ENCODE peak calls at places on chromosomes 5 and 9, in six cellular contexts. C, F, Z, E, N and O are unnamed samples.

GRCh38 chr9:29966247-29966646 is 2393.0 kb upstream of the C9orf72 start:
- DNase-seq in C (no peak), F (no peak), Z (no peak), E (peak), N (no peak), O (no peak)

GRCh38 chr5:5421149-5421960 is 1.1 kb upstream of the ICE1 start:
- DNase-seq in C (no peak), F (no peak), Z (peak), E (peak), N (no peak), O (no peak)

GRCh38 chr9:81759680-81760215 is 70.4 kb upstream of the TLE1 start:
- DNase-seq in C (no peak), F (no peak), Z (no peak), E (peak), N (no peak), O (peak)

GRCh38 chr5:82538339-82539034 is 260.3 kb upstream of the RPS23 start:
- DNase-seq in C (no peak), F (no peak), Z (no peak), E (no peak), N (no peak), O (no peak)

GRCh38 chr5:145856285-145856818 is 16.5 kb downstream of the GRXCR2 start:
- DNase-seq in C (peak), F (no peak), Z (no peak), E (peak), N (no peak), O (peak)

GRCh38 chr9:109907400-109907799 is 127.4 kb downstream of the PALM2AKAP2 start:
- DNase-seq in C (no peak), F (no peak), Z (peak), E (no peak), N (no peak), O (peak)

GRCh38 chr5:103394676-103395075 is 136.1 kb downstream of the MACIR start:
- DNase-seq in C (no peak), F (no peak), Z (no peak), E (no peak), N (no peak), O (no peak)

GRCh38 chr5:172498431-172499129 is 44.3 kb upstream of the SH3PXD2B start:
- DNase-seq in C (peak), F (no peak), Z (peak), E (no peak), N (no peak), O (no peak)

GRCh38 chr5:40679998-40680681 is 425 bp downstream of the PTGER4 start:
- DNase-seq in C (no peak), F (no peak), Z (peak), E (peak), N (peak), O (no peak)

GRCh38 chr5:1103093-1103492 is 8.8 kb downstream of the SLC12A7 start:
- DNase-seq in C (no peak), F (no peak), Z (no peak), E (no peak), N (no peak), O (no peak)

GRCh38 chr5:5316333-5316732 is 106.1 kb upstream of the ICE1 start:
- DNase-seq in C (no peak), F (no peak), Z (no peak), E (peak), N (no peak), O (no peak)

GRCh38 chr5:82165740-82166530 is 112.2 kb downstream of the RPS23 start:
- DNase-seq in C (peak), F (peak), Z (no peak), E (peak), N (peak), O (peak)

GRCh38 chr5:34660444-34660843 is 4.3 kb downstream of the RAI14 start:
- DNase-seq in C (no peak), F (no peak), Z (no peak), E (peak), N (no peak), O (peak)

GRCh38 chr9:7613931-7614330 is 185.6 kb downstream of the DMAC1 start:
- DNase-seq in C (no peak), F (no peak), Z (no peak), E (no peak), N (no peak), O (no peak)

GRCh38 chr5:34005211-34005610 is 2.6 kb downstream of the AMACR start:
- DNase-seq in C (no peak), F (no peak), Z (no peak), E (peak), N (no peak), O (no peak)

GRCh38 chr9:116417464-116417863 is 263.9 kb downstream of the PAPPA start:
- DNase-seq in C (no peak), F (no peak), Z (no peak), E (peak), N (no peak), O (no peak)

GRCh38 chr9:108761530-108762347 is 94.0 kb downstream of the ACTL7B start:
- DNase-seq in C (peak), F (peak), Z (peak), E (peak), N (peak), O (peak)

GRCh38 chr5:85951707-85952210 is 666.0 kb upstream of the COX7C start:
- DNase-seq in C (no peak), F (no peak), Z (no peak), E (no peak), N (no peak), O (no peak)

GRCh38 chr9:40913928-40914673 is 214.4 kb downstream of the FOXD4L6 start:
- DNase-seq in C (no peak), F (no peak), Z (peak), E (no peak), N (no peak), O (no peak)

GRCh38 chr9:5043381-5043780 is 58.3 kb downstream of the JAK2 start:
- DNase-seq in C (no peak), F (no peak), Z (no peak), E (no peak), N (no peak), O (no peak)

GRCh38 chr9:129263836-129264235 is 85.8 kb upstream of the IER5L start:
- DNase-seq in C (peak), F (no peak), Z (no peak), E (no peak), N (no peak), O (no peak)

GRCh38 chr9:126399251-126399650 is 72.6 kb downstream of the MVB12B start:
- DNase-seq in C (no peak), F (no peak), Z (no peak), E (no peak), N (no peak), O (no peak)

GRCh38 chr5:158139161-158139560 is 280.2 kb upstream of the CLINT1 start:
- DNase-seq in C (no peak), F (no peak), Z (no peak), E (peak), N (no peak), O (no peak)

GRCh38 chr5:58327289-58327688 is 132.6 kb downstream of the PLK2 start:
- DNase-seq in C (no peak), F (no peak), Z (no peak), E (no peak), N (no peak), O (no peak)

GRCh38 chr5:22852807-22853670 is at the start of gene CDH12:
- DNase-seq in C (peak), F (peak), Z (no peak), E (no peak), N (no peak), O (no peak)